ENCODE peak calls at places on chromosomes 12 and 14, in ten cellular contexts. L is cardiac fibroblast, X is esophagus squamous epithelium, V is keratinocyte, Y is WERI-Rb-1, Z is lung, F is PC-3, A is fibroblast of pulmonary artery, S is AG04450, K is heart left ventricle. J is an unnamed sample.

GRCh38 chr14:32846821-32847220 is 91.9 kb upstream of the NPAS3 start:
- DNase-seq in Y (no peak), X (no peak), V (no peak), A (no peak), S (no peak), F (peak; percentile 85), K (no peak), L (peak; percentile 20), Z (no peak), J (no peak)

GRCh38 chr14:63367742-63368364 is 49.1 kb upstream of the GPHB5 start:
- DNase-seq in F (no peak), V (no peak), Z (no peak), K (no peak), X (no peak), S (no peak), A (no peak), Y (no peak), L (no peak), J (no peak)

GRCh38 chr12:75820848-75821578 is 210.6 kb downstream of the PHLDA1 start:
- DNase-seq in A (peak; percentile 55), Y (peak; percentile 66), X (peak; percentile 12), S (peak; percentile 93), F (peak; percentile 65), Z (no peak), K (peak; percentile 62), L (peak; percentile 93), V (peak; percentile 66), J (peak; percentile 90)

GRCh38 chr14:96136361-96136760 is 68.3 kb upstream of the BDKRB2 start:
- DNase-seq in Z (no peak), Y (no peak), L (peak; percentile 45), X (no peak), F (peak; percentile 22), V (no peak), A (peak; percentile 68), K (no peak), S (no peak), J (peak; percentile 64)

GRCh38 chr12:21413369-21414277 is 23.8 kb upstream of the PYROXD1 start:
- DNase-seq in V (no peak), L (peak; percentile 31), K (no peak), Y (peak; percentile 45), A (peak; percentile 1), Z (no peak), S (no peak), F (no peak), X (no peak), J (no peak)

GRCh38 chr14:63268746-63269145 is 50.0 kb downstream of the GPHB5 start:
- DNase-seq in X (no peak), V (no peak), Y (no peak), K (no peak), L (no peak), S (no peak), F (no peak), Z (no peak), A (no peak), J (no peak)

GRCh38 chr14:36069535-36069900 is 107.0 kb downstream of the PTCSC3 start:
- DNase-seq in K (no peak), S (no peak), V (peak; percentile 45), A (peak; percentile 43), X (no peak), L (peak; percentile 27), F (peak; percentile 70), Z (peak; percentile 64), Y (peak; percentile 34), J (peak; percentile 39)

GRCh38 chr14:51395361-51395849 is 155.4 kb downstream of the TMX1 start:
- DNase-seq in A (peak; percentile 82), X (no peak), Z (no peak), V (peak; percentile 97), Y (peak; percentile 95), L (peak; percentile 97), S (peak; percentile 82), F (peak; percentile 71), K (peak; percentile 66), J (peak; percentile 74)

GRCh38 chr12:85138833-85139232 is 102.7 kb downstream of the LRRIQ1 start:
- DNase-seq in Z (no peak), L (no peak), V (no peak), X (no peak), K (no peak), A (peak; percentile 3), F (peak; percentile 23), Y (no peak), S (no peak), J (no peak)

GRCh38 chr12:9134981-9135628 is 19.4 kb upstream of the A2M start:
- DNase-seq in S (no peak), K (peak; percentile 33), Z (no peak), X (no peak), A (no peak), F (peak; percentile 14), V (no peak), L (no peak), Y (no peak), J (no peak)

GRCh38 chr12:91387461-91388134 is 205.0 kb upstream of the DCN start:
- DNase-seq in A (no peak), S (no peak), V (no peak), Y (peak; percentile 12), L (no peak), Z (no peak), F (no peak), K (no peak), X (no peak), J (no peak)

GRCh38 chr12:54616933-54617535 is 17.7 kb downstream of the LACRT start:
- DNase-seq in K (no peak), F (no peak), A (no peak), X (no peak), Y (no peak), Z (no peak), L (no peak), S (no peak), V (no peak), J (no peak)

GRCh38 chr12:6113691-6114475 is 10.6 kb downstream of the VWF start:
- DNase-seq in Z (no peak), X (no peak), K (no peak), L (no peak), A (no peak), Y (no peak), F (no peak), S (no peak), V (no peak), J (no peak)

GRCh38 chr12:109880049-109880931 is at the start of gene GLTP:
- DNase-seq in K (peak; percentile 91), S (no peak), Y (peak; percentile 81), V (no peak), X (no peak), A (peak; percentile 70), L (peak; percentile 62), Z (peak; percentile 84), F (peak; percentile 97), J (peak; percentile 71)

DNA sequence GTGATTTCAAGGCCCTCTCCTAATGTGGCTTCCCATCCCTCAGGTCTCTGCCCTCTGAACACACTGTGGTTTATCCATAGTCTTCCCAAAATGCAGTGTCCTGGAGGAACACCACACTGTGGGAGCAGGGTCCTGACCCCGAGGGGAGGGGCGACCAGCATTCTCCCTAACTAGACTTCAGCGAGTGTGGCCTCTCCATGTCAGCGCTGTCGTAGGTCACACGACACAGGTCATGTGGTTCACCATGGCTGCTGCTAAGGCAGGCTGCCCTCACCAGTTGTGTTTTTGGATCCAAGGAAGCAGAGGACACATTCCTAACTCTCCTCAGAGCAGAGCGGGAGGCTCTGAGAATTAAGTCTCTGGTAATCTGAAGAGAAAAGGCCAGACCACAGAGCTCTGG is 50.5 kb downstream of the SSH1 start:
- DNase-seq in K (no peak), Z (no peak), Y (no peak), V (no peak), F (no peak), A (no peak), S (no peak), X (no peak), L (no peak), J (no peak)
- H3K4me3 ChIP-seq in K (no peak overlapping the region), Z (no peak overlapping the region), Y (no peak overlapping the region), V (no peak overlapping the region), F (no peak overlapping the region), A (no peak overlapping the region), S (no peak overlapping the region), X (no peak overlapping the region), L (no peak overlapping the region), J (no peak overlapping the region)

GRCh38 chr14:69708586-69709169 is 58.3 kb upstream of the SRSF5 start:
- DNase-seq in X (no peak), Y (peak; percentile 90), Z (no peak), A (no peak), K (no peak), F (peak; percentile 46), L (no peak), V (no peak), S (no peak), J (no peak)
- TF ChIP-seq CTCF in X (peak; percentile 33), Y (peak; percentile 77), Z (no peak), A (peak; percentile 23), K (no peak), F (peak; percentile 65), L (peak; percentile 24), V (peak; percentile 29), S (peak; percentile 45), J (peak; percentile 48)

DNA sequence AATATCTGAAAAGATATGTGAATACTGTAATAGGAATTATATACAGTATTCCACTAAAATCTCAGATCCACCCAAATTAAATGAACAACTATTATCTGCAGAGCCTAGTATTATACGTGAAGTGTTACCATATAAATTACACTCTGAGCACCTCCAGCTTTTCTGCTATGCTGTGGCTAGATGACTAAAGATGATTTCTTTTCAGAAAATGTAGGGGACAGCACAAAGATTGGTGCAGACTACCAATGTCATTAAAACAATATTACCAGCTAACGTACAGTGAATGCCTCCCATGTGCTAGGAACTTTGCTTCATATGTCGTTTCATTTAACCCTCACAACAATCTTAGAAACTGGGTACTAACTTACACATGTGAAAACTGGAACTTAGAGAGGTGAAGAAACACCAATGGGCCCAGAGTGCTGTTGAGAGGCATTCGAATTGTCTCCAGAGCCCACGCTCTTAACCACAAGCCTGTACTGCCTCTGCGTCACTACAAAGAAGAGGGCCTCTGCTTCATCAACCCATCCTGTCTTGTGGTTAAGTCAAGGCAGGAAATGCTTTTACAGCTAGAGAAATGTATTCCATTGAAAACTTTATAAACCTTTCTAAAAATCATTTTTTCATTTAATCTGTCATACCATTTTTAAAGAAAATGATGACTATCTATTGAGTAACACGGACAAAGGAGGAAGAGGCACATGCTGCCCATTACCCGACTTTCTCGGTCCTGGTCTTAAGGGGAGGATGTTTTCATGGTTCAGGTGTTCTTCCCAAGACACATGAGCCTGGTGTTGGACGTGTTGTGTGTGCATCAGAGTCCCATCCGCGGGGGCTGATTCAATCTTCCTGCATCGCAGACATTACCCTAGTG is 1.3 kb downstream of the GPR65 start:
- DNase-seq in F (no peak), Y (no peak), X (no peak), L (peak; percentile 31), A (no peak), Z (no peak), V (no peak), K (no peak), S (no peak), J (no peak)
- H3K4me3 ChIP-seq in F (no peak overlapping the region), Y (no peak overlapping the region), X (peak overlapping the region; percentile 37), L (no peak overlapping the region), A (no peak overlapping the region), Z (no peak overlapping the region), V (no peak overlapping the region), K (peak overlapping the region; percentile 44), S (no peak overlapping the region), J (no peak overlapping the region)

GRCh38 chr12:46443594-46444263 is 71.2 kb upstream of the SLC38A2 start:
- DNase-seq in V (no peak), S (no peak), L (no peak), X (no peak), A (no peak), Y (no peak), K (no peak), F (peak; percentile 12), Z (no peak), J (no peak)
- TF ChIP-seq CTCF in V (no peak), S (no peak), L (no peak), X (peak; percentile 7), A (no peak), Y (no peak), K (no peak), F (peak; percentile 18), Z (no peak), J (no peak)

GRCh38 chr14:70823281-70823680 is 14.0 kb upstream of the MAP3K9 start:
- DNase-seq in S (no peak), F (no peak), V (no peak), L (no peak), K (no peak), Y (no peak), A (no peak), Z (no peak), X (no peak), J (no peak)
- H3K4me3 ChIP-seq in S (no peak overlapping the region), F (no peak overlapping the region), V (no peak overlapping the region), L (no peak overlapping the region), K (peak overlapping the region; percentile 71), Y (peak overlapping the region; percentile 66), A (no peak overlapping the region), Z (no peak overlapping the region), X (no peak overlapping the region), J (no peak overlapping the region)

J was measured in astrocyte of the spinal cord.